ENCODE peak calls at places on chromosomes 11 and 22, in nine cellular contexts. V, S, W, D, A, U, P, X and R are unnamed samples.
A peak's percentile ranks its signal among the peaks of the same experiment; 100 is the strongest.

GRCh38 chr11:69172674-69173073 is 16.9 kb downstream of the SMIM38 start:
- DNase-seq in V (no peak), S (no peak), X (peak; percentile 19), W (no peak), A (peak; percentile 22), P (no peak), D (no peak), U (no peak), R (peak; percentile 40)

GRCh38 chr11:63920870-63921417 is 4.0 kb upstream of the RCOR2 start:
- DNase-seq in P (no peak), W (no peak), X (no peak), U (peak; percentile 61), S (no peak), V (no peak), A (no peak), D (peak; percentile 28), R (no peak)

GRCh38 chr11:69053546-69054396 is 5.0 kb downstream of the TPCN2 start:
- DNase-seq in W (no peak), S (no peak), V (no peak), X (no peak), U (no peak), D (no peak), A (no peak), P (no peak), R (no peak)

GRCh38 chr11:44611687-44612437 is 46.4 kb downstream of the CD82 start:
- DNase-seq in U (no peak), W (no peak), A (no peak), D (peak; percentile 26), S (no peak), X (no peak), P (no peak), V (no peak), R (no peak)

GRCh38 chr11:130710022-130710421 is 206.3 kb downstream of the SNX19 start:
- DNase-seq in P (no peak), D (no peak), W (no peak), V (no peak), X (no peak), U (no peak), A (peak; percentile 3), S (no peak), R (no peak)

GRCh38 chr11:135033545-135033944 is 621.5 kb upstream of the B3GAT1 start:
- DNase-seq in S (no peak), W (no peak), V (no peak), D (no peak), U (no peak), A (no peak), P (no peak), X (no peak), R (no peak)

GRCh38 chr11:70503878-70504240 is 105.5 kb downstream of the CTTN start:
- DNase-seq in W (no peak), P (peak; percentile 27), X (no peak), V (no peak), U (no peak), D (peak; percentile 21), A (no peak), S (no peak), R (no peak)

GRCh38 chr11:77126861-77127673 is 979 bp upstream of the MYO7A start:
- DNase-seq in U (peak; percentile 85), S (peak; percentile 42), D (peak; percentile 68), X (no peak), V (no peak), W (peak; percentile 63), A (peak; percentile 39), P (peak; percentile 57), R (peak; percentile 73)

GRCh38 chr11:89181111-89181510 is 3.4 kb downstream of the TYR start:
- DNase-seq in W (no peak), D (no peak), S (no peak), P (no peak), A (no peak), U (no peak), X (no peak), V (no peak), R (no peak)

GRCh38 chr11:128843198-128843766 is 23.8 kb downstream of the KCNJ1 start:
- DNase-seq in S (no peak), U (no peak), A (no peak), P (no peak), V (no peak), W (no peak), D (no peak), X (no peak), R (no peak)

GRCh38 chr11:125903753-125904659 is at the start of gene DDX25:
- DNase-seq in A (no peak), D (no peak), V (no peak), W (no peak), S (no peak), X (no peak), P (no peak), U (peak; percentile 57), R (no peak)

GRCh38 chr11:100675115-100675650 is 11.9 kb upstream of the ARHGAP42 start:
- DNase-seq in P (no peak), V (no peak), X (no peak), W (no peak), U (no peak), A (no peak), S (no peak), D (no peak), R (no peak)

GRCh38 chr22:48474881-48475280 is 1352.8 kb downstream of the BRD1 start:
- DNase-seq in W (no peak), U (no peak), P (no peak), V (no peak), D (no peak), A (no peak), S (no peak), X (no peak), R (no peak)

GRCh38 chr22:37228106-37229011 is 15.7 kb downstream of the RAC2 start:
- DNase-seq in X (peak; percentile 37), V (no peak), P (peak; percentile 42), W (no peak), D (peak; percentile 41), A (peak; percentile 27), S (peak; percentile 63), U (no peak), R (no peak)

GRCh38 chr11:59818572-59818971 is 8.0 kb upstream of the MRPL16 start:
- DNase-seq in A (no peak), D (no peak), X (no peak), U (no peak), S (no peak), W (no peak), V (no peak), P (no peak), R (no peak)

GRCh38 chr11:109526061-109526460 is 104.1 kb downstream of the C11orf87 start:
- DNase-seq in V (no peak), A (no peak), P (no peak), W (no peak), U (no peak), S (no peak), X (no peak), D (no peak), R (no peak)

GRCh38 chr11:125935629-125936199 is 10.1 kb upstream of the VSIG10L2 start:
- DNase-seq in X (no peak), A (no peak), U (no peak), V (no peak), P (no peak), S (no peak), W (no peak), D (no peak), R (no peak)

GRCh38 chr11:59756496-59756840 is 1.3 kb downstream of the STX3 start:
- DNase-seq in V (no peak), U (no peak), W (no peak), A (no peak), X (no peak), D (no peak), P (no peak), S (no peak), R (no peak)

GRCh38 chr22:39292561-39293074 is 26.8 kb downstream of the RPL3 start:
- DNase-seq in X (peak; percentile 93), A (peak; percentile 92), W (peak; percentile 81), U (peak; percentile 95), D (peak; percentile 80), P (peak; percentile 96), V (peak; percentile 91), S (peak; percentile 97), R (peak; percentile 75)
- TF ChIP-seq POLR2A in X (peak; percentile 86), A (no peak), W (no peak), U (no peak), D (peak; percentile 38), P (no peak), V (no peak), S (peak; percentile 65), R (peak; percentile 20)

DNA sequence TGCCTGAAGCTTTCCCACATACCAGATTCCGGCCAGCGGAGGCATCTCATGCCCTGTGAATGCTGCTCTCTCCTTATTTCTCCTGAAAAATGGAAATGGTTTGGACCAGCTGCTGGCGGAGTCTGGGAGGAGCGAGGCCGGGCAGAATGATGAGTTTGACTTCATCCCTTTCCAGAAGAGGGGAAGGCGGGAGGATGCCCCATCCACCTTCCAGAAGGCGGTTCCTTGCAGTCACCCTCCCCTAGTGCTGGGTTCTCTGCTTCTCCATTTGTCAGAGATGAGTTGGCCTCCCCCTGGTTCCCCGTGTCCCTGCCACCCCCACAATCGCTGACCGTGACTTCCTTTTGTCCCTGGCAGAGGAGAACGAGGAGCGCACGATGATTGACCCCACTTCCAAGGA is 75.6 kb downstream of the PARVB start:
- DNase-seq in W (no peak), X (no peak), A (no peak), U (peak; percentile 27), P (peak; percentile 18), S (no peak), V (no peak), D (no peak), R (no peak)
- TF ChIP-seq POLR2A in W (no peak), X (no peak), A (no peak), U (no peak), P (no peak), S (no peak), V (no peak), D (no peak), R (no peak)

GRCh38 chr11:11039249-11039965 is 181.6 kb upstream of the ZBED5 start:
- DNase-seq in X (no peak), S (no peak), A (peak; percentile 54), D (no peak), P (no peak), W (no peak), V (no peak), U (no peak), R (no peak)
- TF ChIP-seq POLR2A in X (no peak), S (no peak), A (no peak), D (no peak), P (no peak), W (no peak), V (no peak), U (no peak), R (no peak)

GRCh38 chr11:57764527-57764926 is 2.9 kb downstream of the CTNND1 start:
- DNase-seq in U (no peak), X (no peak), P (no peak), A (no peak), W (no peak), V (no peak), S (no peak), D (no peak), R (no peak)

GRCh38 chr11:57763568-57763967 is 2.0 kb downstream of the CTNND1 start:
- DNase-seq in P (no peak), D (no peak), W (peak; percentile 76), U (no peak), X (no peak), V (no peak), S (no peak), A (peak; percentile 53), R (no peak)

GRCh38 chr11:57758174-57758573 is 3.4 kb upstream of the CTNND1 start:
- DNase-seq in U (no peak), P (no peak), V (no peak), S (no peak), D (no peak), W (no peak), A (no peak), X (no peak), R (no peak)

GRCh38 chr11:57762235-57762866 is 749 bp downstream of the CTNND1 start:
- DNase-seq in A (no peak), P (no peak), D (peak; percentile 47), W (peak; percentile 31), X (no peak), V (no peak), U (no peak), S (peak; percentile 37), R (no peak)

GRCh38 chr11:57761301-57762234 is at the start of gene CTNND1:
- DNase-seq in V (peak; percentile 91), S (peak; percentile 96), U (peak; percentile 85), A (peak; percentile 98), W (peak; percentile 99), D (peak; percentile 91), P (peak; percentile 93), X (peak; percentile 95), R (peak; percentile 85)
- TF ChIP-seq POLR2A in V (no peak), S (peak; percentile 64), U (peak; percentile 71), A (peak; percentile 84), W (peak; percentile 36), D (peak; percentile 98), P (no peak), X (peak; percentile 78), R (peak; percentile 61)